ENCODE peak calls at places on chromosomes 2 and 18, in ten cellular contexts. One of them, this sample, is unnamed. For H3K4me1, the result is how much of the 10 kb centered on the place peaks cover.

GRCh38 chr18:419542-420175 is 80.8 kb downstream of the COLEC12 start:
- DNase-seq in ovary: no peak
- DNase-seq in cardiac muscle cell: no peak
- DNase-seq in body of pancreas: no peak
- DNase-seq in breast epithelium: no peak
- DNase-seq in HepG2: no peak
- DNase-seq in tibial artery: no peak
- DNase-seq in upper lobe of right lung: no peak
- DNase-seq in left ventricle myocardium inferior: no peak
- DNase-seq in A549: no peak
- DNase-seq in this sample: no peak

GRCh38 chr2:108384662-108385393 is 7.1 kb downstream of the SULT1C4 start:
- DNase-seq in tibial artery: no peak
- DNase-seq in HepG2: no peak
- DNase-seq in breast epithelium: no peak
- DNase-seq in left ventricle myocardium inferior: no peak
- DNase-seq in A549: peak
- DNase-seq in upper lobe of right lung: no peak
- DNase-seq in body of pancreas: no peak
- DNase-seq in cardiac muscle cell: no peak
- DNase-seq in ovary: no peak
- DNase-seq in this sample: no peak

GRCh38 chr18:49100226-49100968 is 149.6 kb upstream of the SMAD7 start:
- DNase-seq in left ventricle myocardium inferior: no peak
- DNase-seq in upper lobe of right lung: no peak
- DNase-seq in breast epithelium: no peak
- DNase-seq in body of pancreas: no peak
- DNase-seq in HepG2: peak
- DNase-seq in tibial artery: no peak
- DNase-seq in cardiac muscle cell: no peak
- DNase-seq in A549: no peak
- DNase-seq in ovary: no peak
- DNase-seq in this sample: no peak

GRCh38 chr18:5196253-5197031 is 615 bp downstream of the AKAIN1 start:
- DNase-seq in left ventricle myocardium inferior: peak
- DNase-seq in breast epithelium: no peak
- DNase-seq in A549: no peak
- DNase-seq in cardiac muscle cell: peak
- DNase-seq in tibial artery: no peak
- DNase-seq in ovary: no peak
- DNase-seq in body of pancreas: no peak
- DNase-seq in upper lobe of right lung: peak
- DNase-seq in HepG2: no peak
- DNase-seq in this sample: no peak

GRCh38 chr2:118644190-118644589 is 203.3 kb downstream of the EN1 start:
- DNase-seq in upper lobe of right lung: no peak
- DNase-seq in breast epithelium: no peak
- DNase-seq in body of pancreas: no peak
- DNase-seq in ovary: no peak
- DNase-seq in tibial artery: no peak
- DNase-seq in HepG2: no peak
- DNase-seq in cardiac muscle cell: no peak
- DNase-seq in left ventricle myocardium inferior: no peak
- DNase-seq in A549: no peak
- DNase-seq in this sample: no peak

GRCh38 chr2:20596193-20596972 is 54.5 kb downstream of the HS1BP3 start:
- DNase-seq in tibial artery: no peak
- DNase-seq in HepG2: no peak
- DNase-seq in body of pancreas: no peak
- DNase-seq in ovary: peak
- DNase-seq in A549: no peak
- DNase-seq in cardiac muscle cell: no peak
- DNase-seq in upper lobe of right lung: no peak
- DNase-seq in left ventricle myocardium inferior: no peak
- DNase-seq in breast epithelium: no peak
- DNase-seq in this sample: no peak

GRCh38 chr2:108612514-108613183 is 78.4 kb downstream of the LIMS1 start:
- DNase-seq in left ventricle myocardium inferior: no peak
- DNase-seq in ovary: no peak
- DNase-seq in tibial artery: no peak
- DNase-seq in upper lobe of right lung: no peak
- DNase-seq in HepG2: no peak
- DNase-seq in A549: no peak
- DNase-seq in cardiac muscle cell: no peak
- DNase-seq in body of pancreas: no peak
- DNase-seq in breast epithelium: no peak
- DNase-seq in this sample: no peak

GRCh38 chr18:76981388-76981968 is 151.1 kb downstream of the MBP start:
- DNase-seq in HepG2: no peak
- DNase-seq in breast epithelium: no peak
- DNase-seq in body of pancreas: no peak
- DNase-seq in tibial artery: no peak
- DNase-seq in A549: no peak
- DNase-seq in cardiac muscle cell: no peak
- DNase-seq in upper lobe of right lung: no peak
- DNase-seq in ovary: no peak
- DNase-seq in left ventricle myocardium inferior: no peak
- DNase-seq in this sample: no peak

GRCh38 chr2:216694201-216694825 is 1.0 kb downstream of the IGFBP5 start:
- DNase-seq in cardiac muscle cell: peak
- DNase-seq in HepG2: no peak
- DNase-seq in body of pancreas: peak
- DNase-seq in tibial artery: peak
- DNase-seq in A549: peak
- DNase-seq in left ventricle myocardium inferior: peak
- DNase-seq in upper lobe of right lung: peak
- DNase-seq in ovary: peak
- DNase-seq in breast epithelium: no peak
- DNase-seq in this sample: peak

GRCh38 chr2:236968101-236968886 is 117.4 kb upstream of the COPS8 start:
- DNase-seq in HepG2: peak
- DNase-seq in left ventricle myocardium inferior: no peak
- DNase-seq in tibial artery: no peak
- DNase-seq in body of pancreas: no peak
- DNase-seq in breast epithelium: no peak
- DNase-seq in cardiac muscle cell: no peak
- DNase-seq in upper lobe of right lung: no peak
- DNase-seq in ovary: no peak
- DNase-seq in A549: no peak
- DNase-seq in this sample: no peak

GRCh38 chr2:104434363-104434792 is 419.5 kb upstream of the POU3F3 start:
- DNase-seq in HepG2: no peak
- DNase-seq in ovary: no peak
- DNase-seq in A549: no peak
- DNase-seq in cardiac muscle cell: peak
- DNase-seq in left ventricle myocardium inferior: no peak
- DNase-seq in tibial artery: no peak
- DNase-seq in upper lobe of right lung: peak
- DNase-seq in body of pancreas: peak
- DNase-seq in breast epithelium: no peak
- DNase-seq in this sample: no peak

GRCh38 chr2:232633413-232634318 is at the start of gene EFHD1:
- DNase-seq in A549: peak
- DNase-seq in body of pancreas: peak
- DNase-seq in tibial artery: peak
- DNase-seq in cardiac muscle cell: peak
- DNase-seq in HepG2: no peak
- DNase-seq in left ventricle myocardium inferior: peak
- DNase-seq in upper lobe of right lung: peak
- DNase-seq in breast epithelium: peak
- DNase-seq in ovary: peak
- DNase-seq in this sample: peak

GRCh38 chr2:212974692-212975091 is 176.7 kb downstream of the IKZF2 start:
- DNase-seq in tibial artery: no peak
- DNase-seq in breast epithelium: no peak
- DNase-seq in ovary: no peak
- DNase-seq in A549: no peak
- DNase-seq in upper lobe of right lung: no peak
- DNase-seq in cardiac muscle cell: no peak
- DNase-seq in HepG2: no peak
- DNase-seq in body of pancreas: no peak
- DNase-seq in left ventricle myocardium inferior: no peak
- DNase-seq in this sample: no peak

DNA sequence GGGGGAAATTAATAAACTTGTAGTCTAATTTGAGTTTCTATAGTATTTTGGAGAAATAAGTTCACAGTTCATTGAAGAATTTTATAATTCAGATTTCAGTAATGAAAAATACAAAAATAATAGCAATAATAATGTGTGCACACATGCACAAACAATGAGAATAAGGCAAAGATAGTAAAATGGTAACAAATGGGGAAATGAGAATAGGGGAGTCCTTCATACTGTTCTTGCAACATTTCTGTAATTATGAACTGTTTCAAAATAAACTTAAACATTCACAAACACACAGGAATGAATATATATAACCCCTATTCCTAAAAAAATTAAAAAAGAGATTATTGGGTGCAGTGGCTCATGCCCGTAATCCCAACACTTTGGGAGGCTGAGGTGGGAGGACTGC is 63.9 kb downstream of the SPRED2 start:
- DNase-seq in tibial artery: no peak
- DNase-seq in A549: no peak
- DNase-seq in upper lobe of right lung: no peak
- DNase-seq in HepG2: no peak
- DNase-seq in left ventricle myocardium inferior: no peak
- DNase-seq in cardiac muscle cell: no peak
- DNase-seq in body of pancreas: no peak
- DNase-seq in ovary: no peak
- DNase-seq in breast epithelium: no peak
- DNase-seq in this sample: no peak
- H3K4me1 ChIP-seq in tibial artery: under half
- H3K4me1 ChIP-seq in A549: half or more
- H3K4me1 ChIP-seq in upper lobe of right lung: under half
- H3K4me1 ChIP-seq in HepG2: half or more
- H3K4me1 ChIP-seq in left ventricle myocardium inferior: half or more
- H3K4me1 ChIP-seq in cardiac muscle cell: under half
- H3K4me1 ChIP-seq in body of pancreas: under half
- H3K4me1 ChIP-seq in ovary: under half
- H3K4me1 ChIP-seq in breast epithelium: under half
- H3K4me1 ChIP-seq in this sample: under half

GRCh38 chr2:200453853-200454524 is 55.9 kb downstream of the KCTD18 start:
- DNase-seq in tibial artery: no peak
- DNase-seq in A549: no peak
- DNase-seq in HepG2: no peak
- DNase-seq in left ventricle myocardium inferior: no peak
- DNase-seq in ovary: no peak
- DNase-seq in cardiac muscle cell: no peak
- DNase-seq in body of pancreas: no peak
- DNase-seq in upper lobe of right lung: no peak
- DNase-seq in breast epithelium: no peak
- DNase-seq in this sample: no peak
- TF ChIP-seq CTCF in tibial artery: no peak
- TF ChIP-seq CTCF in A549: no peak
- TF ChIP-seq CTCF in HepG2: no peak
- TF ChIP-seq CTCF in left ventricle myocardium inferior: no peak
- TF ChIP-seq CTCF in ovary: no peak
- TF ChIP-seq CTCF in cardiac muscle cell: no peak
- TF ChIP-seq CTCF in body of pancreas: no peak
- TF ChIP-seq CTCF in upper lobe of right lung: no peak
- TF ChIP-seq CTCF in breast epithelium: no peak
- TF ChIP-seq CTCF in this sample: no peak

DNA sequence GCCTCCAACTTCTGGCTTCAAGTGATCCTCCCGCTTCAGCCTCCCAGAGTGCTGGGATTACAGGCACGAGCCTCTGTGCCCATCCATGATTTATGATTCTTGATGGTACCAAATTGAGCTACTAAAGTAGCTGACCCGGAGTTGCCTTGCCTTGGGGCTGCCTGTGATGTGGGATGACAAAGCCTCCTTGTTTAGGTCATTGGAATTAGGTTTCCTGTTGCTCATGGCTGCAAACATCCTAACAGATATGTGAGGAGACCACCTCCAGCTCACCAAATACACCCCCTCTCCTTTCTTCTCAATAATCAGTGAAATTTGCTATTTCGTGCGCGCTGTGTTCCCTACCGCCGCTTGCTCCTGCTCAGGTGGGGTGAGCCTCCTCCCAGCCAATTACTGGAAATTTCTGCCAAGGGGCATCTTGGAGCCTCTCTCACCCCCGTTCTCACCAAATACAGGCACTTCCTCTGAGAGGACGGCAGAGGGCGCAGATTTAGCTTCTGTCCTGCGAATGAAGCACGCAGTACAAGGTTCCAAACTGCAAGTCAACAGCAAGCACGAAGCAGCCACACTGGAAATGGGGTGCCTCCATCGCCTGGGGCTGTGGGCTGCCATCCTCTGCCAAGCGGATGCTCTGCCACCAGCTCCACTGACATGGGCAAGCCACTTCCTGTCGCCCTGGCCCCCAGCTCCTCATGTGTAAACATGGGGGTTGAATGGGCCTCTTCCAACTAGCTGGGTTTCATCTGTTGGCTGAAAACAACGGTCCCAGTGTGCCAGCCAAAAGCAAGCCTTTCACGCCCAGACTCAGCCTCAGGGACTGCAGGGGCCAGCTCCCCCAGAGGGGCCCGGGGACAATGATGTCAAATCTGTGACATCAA is 71.7 kb downstream of the NCAPH start:
- DNase-seq in cardiac muscle cell: peak
- DNase-seq in tibial artery: peak
- DNase-seq in ovary: peak
- DNase-seq in A549: peak
- DNase-seq in left ventricle myocardium inferior: peak
- DNase-seq in HepG2: peak
- DNase-seq in upper lobe of right lung: peak
- DNase-seq in body of pancreas: peak
- DNase-seq in breast epithelium: peak
- DNase-seq in this sample: peak
- H3K4me1 ChIP-seq in cardiac muscle cell: under half
- H3K4me1 ChIP-seq in tibial artery: under half
- H3K4me1 ChIP-seq in ovary: under half
- H3K4me1 ChIP-seq in A549: under half
- H3K4me1 ChIP-seq in left ventricle myocardium inferior: under half
- H3K4me1 ChIP-seq in HepG2: half or more
- H3K4me1 ChIP-seq in upper lobe of right lung: under half
- H3K4me1 ChIP-seq in body of pancreas: under half
- H3K4me1 ChIP-seq in breast epithelium: under half
- H3K4me1 ChIP-seq in this sample: under half

GRCh38 chr2:188076149-188077056 is 215.3 kb upstream of the GULP1 start:
- DNase-seq in ovary: no peak
- DNase-seq in upper lobe of right lung: no peak
- DNase-seq in left ventricle myocardium inferior: no peak
- DNase-seq in HepG2: no peak
- DNase-seq in breast epithelium: no peak
- DNase-seq in body of pancreas: no peak
- DNase-seq in A549: no peak
- DNase-seq in cardiac muscle cell: no peak
- DNase-seq in tibial artery: no peak
- DNase-seq in this sample: no peak

GRCh38 chr2:188077757-188078156 is 213.9 kb upstream of the GULP1 start:
- DNase-seq in body of pancreas: no peak
- DNase-seq in left ventricle myocardium inferior: no peak
- DNase-seq in breast epithelium: no peak
- DNase-seq in ovary: no peak
- DNase-seq in HepG2: no peak
- DNase-seq in tibial artery: no peak
- DNase-seq in A549: no peak
- DNase-seq in upper lobe of right lung: no peak
- DNase-seq in cardiac muscle cell: no peak
- DNase-seq in this sample: no peak

GRCh38 chr2:188078544-188078943 is 213.1 kb upstream of the GULP1 start:
- DNase-seq in cardiac muscle cell: no peak
- DNase-seq in body of pancreas: no peak
- DNase-seq in left ventricle myocardium inferior: no peak
- DNase-seq in tibial artery: no peak
- DNase-seq in A549: no peak
- DNase-seq in ovary: no peak
- DNase-seq in HepG2: no peak
- DNase-seq in upper lobe of right lung: no peak
- DNase-seq in breast epithelium: no peak
- DNase-seq in this sample: no peak

GRCh38 chr2:188079176-188079575 is 212.5 kb upstream of the GULP1 start:
- DNase-seq in body of pancreas: no peak
- DNase-seq in left ventricle myocardium inferior: no peak
- DNase-seq in ovary: no peak
- DNase-seq in breast epithelium: no peak
- DNase-seq in HepG2: no peak
- DNase-seq in upper lobe of right lung: no peak
- DNase-seq in cardiac muscle cell: no peak
- DNase-seq in tibial artery: no peak
- DNase-seq in A549: no peak
- DNase-seq in this sample: no peak
- TF ChIP-seq CTCF in body of pancreas: no peak
- TF ChIP-seq CTCF in left ventricle myocardium inferior: no peak
- TF ChIP-seq CTCF in ovary: no peak
- TF ChIP-seq CTCF in breast epithelium: no peak
- TF ChIP-seq CTCF in HepG2: no peak
- TF ChIP-seq CTCF in upper lobe of right lung: no peak
- TF ChIP-seq CTCF in cardiac muscle cell: no peak
- TF ChIP-seq CTCF in tibial artery: no peak
- TF ChIP-seq CTCF in A549: no peak
- TF ChIP-seq CTCF in this sample: no peak